ENCODE peak calls at places on chromosomes 11 and 22, in five cellular contexts. J is astrocyte, Z is colonic mucosa, W is transverse colon, T is right lobe of liver. P is an unnamed sample.

GRCh38 chr22:33919591-33920501 is at the start of gene LARGE1:
- DNase-seq in J (no peak), Z (peak), W (peak), T (peak), P (no peak)

GRCh38 chr11:70650075-70650909 is 252.0 kb downstream of the CTTN start:
- DNase-seq in J (peak), Z (peak), W (peak), T (peak), P (peak)

GRCh38 chr22:44437493-44438015 is 60.5 kb downstream of the RTL6 start:
- DNase-seq in J (peak), Z (no peak), W (no peak), T (no peak), P (no peak)

GRCh38 chr11:120667281-120667680 is 155.7 kb downstream of the GRIK4 start:
- DNase-seq in J (peak), Z (no peak), W (no peak), T (no peak), P (no peak)

GRCh38 chr11:69984457-69985261 is 93.5 kb upstream of the ANO1 start:
- DNase-seq in J (no peak), Z (no peak), W (no peak), T (no peak), P (no peak)

GRCh38 chr11:132186699-132187098 is 816.3 kb downstream of the NTM start:
- DNase-seq in J (no peak), Z (no peak), W (no peak), T (no peak), P (no peak)

GRCh38 chr11:70582886-70583641 is 184.7 kb downstream of the CTTN start:
- DNase-seq in J (no peak), Z (no peak), W (no peak), T (no peak), P (no peak)

GRCh38 chr22:22897036-22897435 is 9.4 kb downstream of the IGLL5 start:
- DNase-seq in J (no peak), Z (no peak), W (no peak), T (no peak), P (no peak)

GRCh38 chr11:35347921-35348331 is 71.4 kb downstream of the SLC1A2 start:
- DNase-seq in J (peak), Z (no peak), W (no peak), T (no peak), P (no peak)

GRCh38 chr11:71498091-71498490 is 29.0 kb upstream of the KRTAP5-7 start:
- DNase-seq in J (no peak), Z (no peak), W (no peak), T (peak), P (no peak)

GRCh38 chr11:36296925-36297604 is 977 bp downstream of the PRR5L start:
- DNase-seq in J (peak), Z (peak), W (peak), T (no peak), P (no peak)

GRCh38 chr22:23037429-23038333 is 32.6 kb upstream of the GNAZ start:
- DNase-seq in J (no peak), Z (no peak), W (no peak), T (no peak), P (no peak)

GRCh38 chr22:29270475-29271271 is 2.6 kb downstream of the EWSR1 start:
- DNase-seq in J (peak), Z (no peak), W (no peak), T (no peak), P (peak)

GRCh38 chr22:33034753-33035152 is 23.4 kb downstream of the SYN3 start:
- DNase-seq in J (no peak), Z (no peak), W (no peak), T (peak), P (no peak)

GRCh38 chr11:131767421-131767820 is 397.0 kb downstream of the NTM start:
- DNase-seq in J (peak), Z (no peak), W (no peak), T (no peak), P (no peak)

GRCh38 chr11:94128171-94128745 is 383 bp upstream of the PANX1 start:
- DNase-seq in J (no peak), Z (no peak), W (peak), T (no peak), P (no peak)

GRCh38 chr11:112697371-112697770 is 263.8 kb upstream of the NCAM1 start:
- DNase-seq in J (no peak), Z (no peak), W (no peak), T (no peak), P (no peak)

GRCh38 chr11:118607401-118608267 is at the start of gene PHLDB1:
- DNase-seq in J (peak), Z (peak), W (peak), T (peak), P (no peak)

GRCh38 chr11:60482361-60482760 is 10.2 kb upstream of the MS4A12 start:
- DNase-seq in J (no peak), Z (no peak), W (no peak), T (no peak), P (no peak)

GRCh38 chr11:112247198-112247597 is 13.5 kb downstream of the PLET1 start:
- DNase-seq in J (peak), Z (no peak), W (no peak), T (no peak), P (no peak)

GRCh38 chr22:46075764-46076531 is 74.4 kb upstream of the PPARA start:
- DNase-seq in J (no peak), Z (no peak), W (peak), T (peak), P (no peak)

GRCh38 chr11:269146-269890 is 8.9 kb upstream of the NLRP6 start:
- DNase-seq in J (no peak), Z (peak), W (no peak), T (no peak), P (no peak)
- H3K27ac ChIP-seq in J (no peak), Z (peak), W (peak), T (peak), P (no peak)

DNA sequence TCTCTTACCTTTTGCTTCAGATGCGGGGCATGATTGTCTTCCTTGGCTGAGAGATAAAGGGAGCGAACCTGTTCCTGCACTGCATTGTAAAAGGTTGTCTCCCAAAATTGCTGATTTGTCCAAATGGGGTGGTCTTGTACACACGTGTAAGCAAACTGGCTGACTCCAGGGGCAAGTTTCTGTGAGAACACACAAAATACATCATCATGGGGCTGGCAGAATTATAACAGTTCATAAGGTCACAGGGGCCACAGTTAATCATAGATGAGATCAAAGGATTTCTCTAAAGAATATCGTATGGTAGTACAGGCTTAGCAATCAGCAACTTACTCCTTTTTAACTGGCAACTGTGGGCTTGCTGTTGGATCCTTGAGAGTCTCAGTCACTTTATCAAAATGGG is 194.3 kb downstream of the SWAP70 start:
- DNase-seq in J (no peak), Z (no peak), W (no peak), T (no peak), P (no peak)
- H3K27ac ChIP-seq in J (no peak), Z (no peak), W (no peak), T (no peak), P (no peak)

GRCh38 chr22:37187552-37187890 is 526 bp downstream of the C1QTNF6 start:
- DNase-seq in J (no peak), Z (peak), W (peak), T (no peak), P (no peak)

GRCh38 chr22:37184816-37185541 is 3.1 kb downstream of the C1QTNF6 start:
- DNase-seq in J (no peak), Z (no peak), W (no peak), T (peak), P (no peak)

GRCh38 chr22:37185646-37186227 is 2.3 kb downstream of the C1QTNF6 start:
- DNase-seq in J (no peak), Z (no peak), W (no peak), T (peak), P (no peak)

GRCh38 chr22:37186997-37187522 is 987 bp downstream of the C1QTNF6 start:
- DNase-seq in J (no peak), Z (no peak), W (no peak), T (peak), P (no peak)

DNA sequence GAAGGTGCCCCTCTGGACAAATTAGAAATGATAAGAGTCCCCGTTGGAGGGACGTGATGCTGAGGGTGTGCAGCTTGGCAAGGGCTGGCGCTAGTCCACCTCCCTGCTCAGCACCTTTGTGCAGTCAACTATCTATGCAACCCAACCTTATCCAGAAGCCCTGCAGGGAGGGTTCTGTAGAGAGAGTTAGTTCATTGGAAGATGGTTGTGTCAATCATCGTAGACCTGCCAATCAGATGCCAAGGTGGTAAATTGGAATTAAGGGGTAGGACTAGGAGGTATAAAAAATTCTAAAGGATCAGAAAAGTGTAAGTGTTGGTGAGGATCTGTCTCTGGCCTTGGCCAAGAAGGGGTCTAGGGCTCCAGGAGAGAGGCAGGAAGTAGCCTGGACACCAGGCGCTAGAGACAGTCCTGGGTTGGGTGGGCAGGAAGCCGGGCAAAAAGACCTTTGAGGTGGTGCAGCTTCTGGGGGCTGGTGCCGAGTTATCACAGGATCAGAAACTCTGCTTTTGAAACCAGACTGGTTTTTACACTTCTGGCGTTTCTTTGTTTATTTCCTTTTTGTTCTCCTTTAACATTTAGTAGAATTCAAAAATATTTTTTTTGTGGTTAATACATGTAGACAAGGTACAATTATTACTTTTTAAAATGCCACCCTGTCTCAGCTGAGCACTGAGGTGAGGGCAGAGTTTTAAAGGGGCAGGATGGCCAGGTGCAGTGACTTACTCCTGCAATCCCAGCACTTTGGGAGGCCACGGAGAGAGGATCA is 1.6 kb downstream of the C1QTNF6 start:
- DNase-seq in J (peak), Z (no peak), W (no peak), T (peak), P (no peak)
- H3K27ac ChIP-seq in J (no peak), Z (peak), W (peak), T (no peak), P (peak)

DNA sequence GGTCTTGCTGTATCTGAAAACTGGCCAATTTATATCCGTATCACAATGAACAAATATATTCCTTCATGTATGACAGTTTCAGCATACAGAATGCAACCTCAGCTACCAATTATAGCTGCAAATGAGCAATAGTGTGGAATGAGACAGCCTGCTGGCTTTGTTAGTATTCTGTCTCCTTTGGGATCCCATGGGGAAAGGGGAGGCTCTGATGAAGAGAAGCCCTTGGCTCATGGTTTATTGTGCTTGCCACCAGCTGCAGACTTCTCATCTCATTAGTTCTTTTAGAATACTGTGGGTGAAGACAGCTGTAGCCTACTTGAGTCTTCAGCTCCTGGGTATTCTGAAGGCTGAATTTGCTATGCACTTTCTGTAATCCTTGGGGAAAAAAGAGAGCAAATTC is 42.4 kb downstream of the PITPNB start:
- DNase-seq in J (peak), Z (no peak), W (no peak), T (no peak), P (no peak)
- H3K27ac ChIP-seq in J (no peak), Z (no peak), W (no peak), T (no peak), P (no peak)

GRCh38 chr11:107457558-107458271 is at the start of gene CWF19L2:
- DNase-seq in J (peak), Z (peak), W (peak), T (peak), P (peak)
- H3K27ac ChIP-seq in J (peak), Z (peak), W (peak), T (peak), P (peak)

DNA sequence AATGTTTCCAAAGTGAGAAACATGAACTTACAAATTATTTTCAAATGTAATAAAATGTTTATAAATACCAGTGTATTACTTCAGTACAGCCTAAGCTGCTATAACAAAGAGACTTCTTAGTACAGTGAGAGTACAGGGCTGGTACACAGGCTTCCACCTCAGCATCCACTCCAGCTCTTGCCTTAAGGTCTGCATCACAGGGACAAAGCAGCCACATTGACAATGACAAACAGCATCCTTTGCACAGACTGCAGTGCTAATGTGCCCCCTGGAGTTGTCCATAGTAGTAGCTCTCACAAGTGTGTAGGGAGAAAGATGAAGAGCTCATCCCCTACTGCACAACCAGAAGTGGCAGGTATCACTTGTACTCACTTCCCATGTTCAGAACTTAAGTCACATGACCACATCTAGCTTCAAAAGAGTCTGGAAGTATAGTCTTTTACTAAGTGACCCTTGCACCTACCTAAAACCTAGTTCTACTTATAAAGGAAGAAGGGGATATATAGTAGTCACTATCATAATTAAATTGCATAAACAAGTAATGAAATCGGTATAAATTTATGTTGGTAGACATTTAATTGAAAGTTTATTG is 10.7 kb upstream of the LIPT2 start:
- DNase-seq in J (no peak), Z (no peak), W (no peak), T (no peak), P (no peak)
- H3K27ac ChIP-seq in J (no peak), Z (no peak), W (no peak), T (no peak), P (peak)

GRCh38 chr11:96246718-96247540 is 96.1 kb downstream of the MAML2 start:
- DNase-seq in J (peak), Z (no peak), W (no peak), T (no peak), P (no peak)
- H3K27ac ChIP-seq in J (peak), Z (no peak), W (no peak), T (no peak), P (peak)

GRCh38 chr22:41445171-41446056 is 1.2 kb downstream of the TOB2 start:
- DNase-seq in J (no peak), Z (peak), W (peak), T (peak), P (no peak)
- H3K27ac ChIP-seq in J (peak), Z (peak), W (peak), T (peak), P (peak)

GRCh38 chr11:86063536-86063935 is 5.3 kb downstream of the PICALM start:
- DNase-seq in J (peak), Z (no peak), W (no peak), T (no peak), P (no peak)
- H3K27ac ChIP-seq in J (peak), Z (peak), W (peak), T (no peak), P (peak)